ENCODE peak calls at places on chromosomes 1 and 21, in nine cellular contexts. K is HFFc6; S is GM13976; I is H9; P is GM20000; T is endothelial cell of umbilical vein; R is colonic mucosa; B is CD4-positive, alpha-beta T cell; H is cardiac fibroblast. L is an unnamed sample.
A peak's percentile ranks its signal among the peaks of the same experiment; 100 is the strongest.

GRCh38 chr1:209674957-209675566 is at the start of gene G0S2:
- DNase-seq in K (peak; percentile 24), S (no peak), I (peak; percentile 55), P (peak; percentile 27), T (no peak), R (peak; percentile 85), B (no peak), H (peak; percentile 87), L (no peak)

GRCh38 chr1:20617157-20617487 is 16.1 kb upstream of the PINK1 start:
- DNase-seq in K (no peak), S (no peak), I (no peak), P (no peak), T (no peak), R (no peak), B (no peak), H (no peak), L (no peak)

GRCh38 chr1:96522927-96523326 is 198.7 kb upstream of the PTBP2 start:
- DNase-seq in K (no peak), S (no peak), I (no peak), P (no peak), T (no peak), R (no peak), B (no peak), H (no peak), L (no peak)

GRCh38 chr1:159994896-159995295 is 36.9 kb downstream of the PIGM start:
- DNase-seq in K (no peak), S (no peak), I (no peak), P (no peak), T (no peak), R (no peak), B (no peak), H (peak; percentile 6), L (no peak)

GRCh38 chr1:169894424-169895145 is 889 bp upstream of the SCYL3 start:
- DNase-seq in K (no peak), S (no peak), I (no peak), P (no peak), T (no peak), R (no peak), B (no peak), H (no peak), L (no peak)

GRCh38 chr1:15574741-15575140 is 10.1 kb downstream of the AGMAT start:
- DNase-seq in K (no peak), S (no peak), I (no peak), P (no peak), T (no peak), R (no peak), B (no peak), H (no peak), L (peak; percentile 10)

GRCh38 chr1:196367838-196368237 is 240.4 kb downstream of the KCNT2 start:
- DNase-seq in K (no peak), S (no peak), I (no peak), P (no peak), T (no peak), R (no peak), B (no peak), H (no peak), L (no peak)

GRCh38 chr21:34936299-34936698 is 112.8 kb downstream of the RUNX1 start:
- DNase-seq in K (no peak), S (no peak), I (no peak), P (no peak), T (no peak), R (no peak), B (no peak), H (no peak), L (no peak)

GRCh38 chr1:99580451-99580850 is 65.5 kb upstream of the PALMD start:
- DNase-seq in K (no peak), S (no peak), I (no peak), P (no peak), T (peak; percentile 92), R (no peak), B (no peak), H (peak; percentile 65), L (no peak)

GRCh38 chr1:167288390-167289062 is 67.8 kb downstream of the POU2F1 start:
- DNase-seq in K (no peak), S (no peak), I (no peak), P (no peak), T (no peak), R (no peak), B (no peak), H (no peak), L (no peak)

GRCh38 chr1:243939167-243939848 is 89.3 kb upstream of the AKT3 start:
- DNase-seq in K (peak; percentile 49), S (no peak), I (no peak), P (no peak), T (peak; percentile 47), R (no peak), B (no peak), H (peak; percentile 27), L (no peak)

GRCh38 chr1:100883963-100884362 is 10.7 kb downstream of the EXTL2 start:
- DNase-seq in K (peak; percentile 66), S (no peak), I (no peak), P (no peak), T (peak; percentile 76), R (no peak), B (no peak), H (peak; percentile 57), L (no peak)

GRCh38 chr1:228058981-228059535 is 23.4 kb upstream of the ARF1 start:
- DNase-seq in K (no peak), S (no peak), I (no peak), P (no peak), T (no peak), R (no peak), B (peak; percentile 59), H (no peak), L (no peak)

GRCh38 chr1:90045853-90046563 is 51.1 kb downstream of the ZNF326 start:
- DNase-seq in K (peak; percentile 9), S (no peak), I (peak; percentile 39), P (peak; percentile 20), T (peak; percentile 35), R (no peak), B (no peak), H (peak; percentile 31), L (no peak)

GRCh38 chr1:51990478-51990965 is at the start of gene RAB3B:
- DNase-seq in K (peak; percentile 52), S (peak; percentile 86), I (peak; percentile 96), P (peak; percentile 82), T (peak; percentile 71), R (peak; percentile 81), B (peak; percentile 56), H (peak; percentile 59), L (peak; percentile 50)

GRCh38 chr1:72439036-72439435 is 156.7 kb upstream of the NEGR1 start:
- DNase-seq in K (peak; percentile 56), S (no peak), I (no peak), P (no peak), T (peak; percentile 19), R (no peak), B (no peak), H (no peak), L (no peak)

GRCh38 chr1:19750882-19751276 is 48.8 kb downstream of the TMCO4 start:
- DNase-seq in K (no peak), S (no peak), I (no peak), P (no peak), T (no peak), R (no peak), B (no peak), H (no peak), L (no peak)

GRCh38 chr1:117932576-117932975 is 3.0 kb downstream of the WDR3 start:
- DNase-seq in K (no peak), S (no peak), I (no peak), P (no peak), T (no peak), R (no peak), B (no peak), H (no peak), L (no peak)

GRCh38 chr1:176178316-176178715 is 28.8 kb downstream of the COP1 start:
- DNase-seq in K (no peak), S (no peak), I (no peak), P (no peak), T (no peak), R (no peak), B (no peak), H (peak; percentile 6), L (no peak)
- TF ChIP-seq CTCF in K (no peak), S (no peak), I (no peak), P (no peak), T (no peak), R (no peak), B (no peak), H (no peak), L (no peak)

GRCh38 chr1:188070848-188071247 is 1242.1 kb downstream of the PLA2G4A start:
- DNase-seq in K (no peak), S (no peak), I (peak; percentile 50), P (no peak), T (no peak), R (no peak), B (no peak), H (no peak), L (no peak)
- TF ChIP-seq CTCF in K (peak; percentile 11), S (no peak), I (peak; percentile 56), P (no peak), T (no peak), R (no peak), B (no peak), H (no peak), L (no peak)

DNA sequence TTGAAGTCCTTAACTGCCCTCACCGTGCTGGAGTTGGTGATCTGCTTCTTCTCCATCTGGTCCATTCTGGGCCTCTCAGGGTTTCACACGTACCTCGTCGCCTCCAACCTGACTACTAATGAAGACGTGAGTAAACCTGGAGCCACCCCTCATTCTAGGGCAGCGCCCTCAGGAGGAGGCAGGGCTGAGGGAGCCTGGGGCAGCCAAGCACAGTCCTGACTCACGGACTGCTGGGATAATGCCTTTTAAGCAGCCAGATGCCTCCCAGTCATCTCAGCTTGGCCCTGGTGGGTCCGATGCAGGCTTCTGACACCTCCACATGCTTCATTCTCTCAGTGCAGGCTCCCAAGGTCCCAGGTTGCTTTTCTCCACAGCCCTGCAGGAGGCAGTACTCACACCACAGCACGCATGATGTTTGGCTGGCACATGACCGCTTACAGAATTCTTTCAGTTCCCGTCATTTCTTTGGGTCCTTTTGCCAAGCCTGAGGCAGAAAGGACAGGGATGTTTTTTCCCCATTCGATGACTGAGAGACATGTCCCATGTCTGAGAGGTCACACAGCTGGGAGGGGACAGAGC is 11.8 kb upstream of the SFN start:
- DNase-seq in K (no peak), S (no peak), I (no peak), P (no peak), T (no peak), R (no peak), B (no peak), H (no peak), L (no peak)
- TF ChIP-seq CTCF in K (peak; percentile 33), S (no peak), I (peak; percentile 29), P (no peak), T (no peak), R (no peak), B (no peak), H (peak; percentile 11), L (no peak)

GRCh38 chr1:216665381-216665780 is 57.8 kb downstream of the ESRRG start:
- DNase-seq in K (no peak), S (no peak), I (no peak), P (no peak), T (no peak), R (no peak), B (no peak), H (peak; percentile 24), L (no peak)

GRCh38 chr1:216665891-216666290 is 57.3 kb downstream of the ESRRG start:
- DNase-seq in K (no peak), S (no peak), I (no peak), P (no peak), T (no peak), R (no peak), B (no peak), H (no peak), L (no peak)

GRCh38 chr1:216666431-216666830 is 56.8 kb downstream of the ESRRG start:
- DNase-seq in K (no peak), S (no peak), I (no peak), P (no peak), T (no peak), R (no peak), B (no peak), H (no peak), L (no peak)

GRCh38 chr1:216670118-216670870 is 52.9 kb downstream of the ESRRG start:
- DNase-seq in K (no peak), S (no peak), I (no peak), P (no peak), T (no peak), R (no peak), B (no peak), H (peak; percentile 2), L (no peak)
- TF ChIP-seq CTCF in K (no peak), S (no peak), I (peak; percentile 38), P (no peak), T (no peak), R (no peak), B (no peak), H (no peak), L (no peak)

L was measured in omental fat pad.